ENCODE peak calls at places on chromosome 18, in nine cellular contexts. I is BE2C; H is mucosa of descending colon; F is thoracic aorta; S is CD8-positive, alpha-beta memory T cell; R is GM06990; L is CD8-positive, alpha-beta T cell; A is tibial artery; W is cardiac muscle cell. K is an unnamed sample. For H3K36me3, the result is how much of the 10 kb centered on the place peaks cover.

GRCh38 chr18:23166863-23167531 is 31.7 kb downstream of the CABLES1 start:
- DNase-seq in A (no peak), R (no peak), F (no peak), L (no peak), S (no peak), H (no peak), W (no peak), I (no peak), K (no peak)

GRCh38 chr18:54813305-54813704 is 15.0 kb upstream of the RAB27B start:
- DNase-seq in A (no peak), W (no peak), H (no peak), L (no peak), I (no peak), F (no peak), R (no peak), S (no peak), K (no peak)

GRCh38 chr18:62788891-62789290 is 73.5 kb downstream of the PHLPP1 start:
- DNase-seq in A (no peak), F (no peak), W (no peak), R (no peak), I (no peak), H (no peak), L (no peak), S (no peak), K (no peak)

GRCh38 chr18:63505566-63506335 is 29.0 kb downstream of the SERPINB5 start:
- DNase-seq in I (peak), A (no peak), S (no peak), R (no peak), W (peak), L (no peak), H (no peak), F (no peak), K (no peak)

GRCh38 chr18:48006415-48007175 is 76.1 kb upstream of the SMAD2 start:
- DNase-seq in S (no peak), L (no peak), R (no peak), H (no peak), W (no peak), F (no peak), A (peak), I (no peak), K (no peak)

GRCh38 chr18:76426738-76427305 is 68.2 kb downstream of the ZNF516 start:
- DNase-seq in F (no peak), I (peak), S (no peak), W (peak), L (no peak), A (no peak), R (no peak), H (no peak), K (no peak)

GRCh38 chr18:3103576-3103975 is 90.6 kb upstream of the LPIN2 start:
- DNase-seq in L (no peak), A (no peak), S (no peak), I (peak), F (no peak), R (no peak), H (no peak), W (no peak), K (no peak)

GRCh38 chr18:14924226-14924625 is 176.3 kb downstream of the ANKRD30B start:
- DNase-seq in S (no peak), R (no peak), A (no peak), W (no peak), H (no peak), L (no peak), I (no peak), F (no peak), K (no peak)

GRCh38 chr18:21242141-21243040 is at the start of gene GREB1L:
- DNase-seq in W (peak), H (no peak), F (no peak), S (no peak), A (peak), L (no peak), R (peak), I (peak), K (peak)

GRCh38 chr18:5546660-5547059 is 2.9 kb upstream of the EPB41L3 start:
- DNase-seq in A (no peak), H (no peak), L (no peak), F (no peak), I (no peak), W (peak), S (no peak), R (no peak), K (no peak)

GRCh38 chr18:33596178-33596854 is 18.3 kb downstream of the ASXL3 start:
- DNase-seq in A (no peak), R (no peak), W (no peak), L (no peak), I (no peak), S (no peak), H (no peak), F (no peak), K (no peak)

GRCh38 chr18:23619388-23619873 is 33.1 kb upstream of the NPC1 start:
- DNase-seq in H (no peak), I (no peak), A (no peak), L (no peak), F (no peak), S (no peak), W (peak), R (peak), K (no peak)

GRCh38 chr18:42956287-42956686 is 159.2 kb downstream of the RIT2 start:
- DNase-seq in S (no peak), W (no peak), R (no peak), F (no peak), H (no peak), A (no peak), L (no peak), I (no peak), K (no peak)

GRCh38 chr18:53458944-53459580 is 765.4 kb downstream of the MBD2 start:
- DNase-seq in H (no peak), L (no peak), R (no peak), A (no peak), I (no peak), F (no peak), S (no peak), W (no peak), K (no peak)

DNA sequence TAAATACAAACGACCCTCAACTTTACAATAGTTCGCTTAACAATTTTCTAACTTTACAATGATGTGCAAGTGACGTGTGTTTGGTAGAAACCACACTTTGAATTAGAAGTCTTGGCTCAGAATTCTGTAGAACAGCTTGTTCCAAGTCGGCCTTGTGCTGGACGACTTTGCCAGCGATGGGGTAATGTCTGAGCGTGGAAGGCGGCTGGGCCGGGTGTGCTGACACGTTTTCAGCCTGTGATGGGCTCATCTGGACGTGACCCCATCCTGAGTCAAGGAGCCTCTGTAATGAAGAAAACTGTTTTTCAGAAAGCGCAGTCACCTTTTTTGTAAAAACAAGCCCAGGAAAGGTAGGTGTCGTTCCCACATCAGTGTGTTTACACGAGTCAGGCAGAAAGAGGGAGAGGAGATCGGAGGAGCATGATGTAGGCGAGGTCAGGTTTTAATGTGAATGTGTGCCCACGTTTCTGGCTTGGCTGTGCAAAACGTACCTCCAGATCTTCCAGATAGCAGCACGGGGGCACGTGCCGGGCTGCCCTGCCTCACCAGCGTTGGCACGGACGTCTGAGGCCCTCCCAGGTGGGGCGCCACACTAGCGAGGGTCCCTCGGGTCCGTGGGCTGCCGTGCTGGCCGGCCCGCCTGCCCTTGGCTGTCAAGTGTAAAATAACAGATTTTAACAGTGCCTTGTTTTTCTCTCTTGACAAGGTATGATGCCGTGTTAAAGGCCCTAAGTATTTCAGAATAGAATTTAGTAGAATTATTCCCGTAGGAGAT is 54.6 kb downstream of the CTDP1 start:
- DNase-seq in S (no peak), I (no peak), H (no peak), R (no peak), F (no peak), L (no peak), W (no peak), A (no peak), K (peak)
- H3K36me3 ChIP-seq in S (half or more), I (under half), H (under half), R (under half), F (half or more), L (under half), W (under half), A (half or more), K (under half)

GRCh38 chr18:1522249-1522615 is 617.6 kb downstream of the ADCYAP1 start:
- DNase-seq in R (no peak), W (no peak), F (no peak), L (no peak), I (no peak), S (no peak), H (no peak), A (no peak), K (no peak)
- H3K4me3 ChIP-seq in R (no peak), W (no peak), F (no peak), L (no peak), I (no peak), S (no peak), H (no peak), A (no peak), K (no peak)

GRCh38 chr18:70197844-70198243 is 7.6 kb downstream of the RTTN start:
- DNase-seq in H (no peak), S (no peak), W (no peak), L (no peak), F (no peak), R (no peak), A (no peak), I (no peak), K (no peak)

GRCh38 chr18:70197042-70197441 is 8.4 kb downstream of the RTTN start:
- DNase-seq in W (no peak), R (no peak), A (no peak), F (no peak), H (no peak), L (no peak), I (no peak), S (no peak), K (no peak)

GRCh38 chr18:70195014-70195614 is 10.4 kb downstream of the RTTN start:
- DNase-seq in R (peak), A (no peak), L (no peak), H (no peak), W (peak), S (no peak), F (no peak), I (no peak), K (no peak)

GRCh38 chr18:70195852-70196434 is 9.5 kb downstream of the RTTN start:
- DNase-seq in S (no peak), H (no peak), W (peak), L (no peak), A (no peak), R (no peak), F (no peak), I (peak), K (no peak)

DNA sequence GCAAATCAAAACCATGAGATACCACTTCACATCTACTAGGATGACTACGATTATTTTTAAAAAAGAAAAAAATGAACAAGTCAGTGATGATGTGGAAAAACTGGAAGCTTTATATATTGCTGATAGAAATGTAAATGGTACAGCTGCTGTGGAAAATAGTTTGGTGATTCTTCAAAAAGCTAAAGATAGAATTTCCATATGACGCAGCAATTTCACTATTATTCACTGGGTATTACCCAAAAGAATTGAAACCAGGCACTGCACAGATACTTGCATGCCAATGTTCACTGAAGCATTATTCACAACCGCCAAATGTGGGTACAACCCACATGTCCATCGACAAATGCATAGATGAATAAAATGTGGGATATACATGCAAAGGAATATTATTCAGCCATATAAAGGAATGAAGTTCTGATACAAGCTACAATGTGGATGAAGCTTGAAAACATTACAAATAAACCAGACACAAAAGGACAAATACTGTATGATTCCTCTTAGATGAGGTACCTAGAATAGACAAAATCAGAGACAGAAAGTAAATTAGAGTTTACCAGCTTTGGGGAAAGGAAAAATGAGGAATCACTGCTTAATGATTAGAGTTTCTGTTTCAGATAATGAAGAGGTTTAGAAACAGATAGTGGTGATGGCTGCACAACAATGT is 11.1 kb downstream of the RTTN start:
- DNase-seq in I (no peak), F (no peak), W (no peak), S (no peak), L (no peak), A (no peak), H (no peak), R (peak), K (no peak)
- H3K36me3 ChIP-seq in I (under half), F (under half), W (under half), S (under half), L (under half), A (under half), H (under half), R (under half), K (under half)

GRCh38 chr18:59908790-59909189 is 9.0 kb downstream of the PMAIP1 start:
- DNase-seq in H (no peak), R (no peak), A (no peak), I (no peak), L (no peak), W (no peak), S (no peak), F (no peak), K (no peak)
- H3K4me3 ChIP-seq in H (no peak), R (no peak), A (no peak), I (no peak), L (no peak), W (no peak), S (no peak), F (no peak), K (no peak)

GRCh38 chr18:13103366-13103765 is 112.2 kb downstream of the CEP192 start:
- DNase-seq in H (no peak), A (no peak), R (no peak), L (no peak), S (no peak), I (no peak), W (no peak), F (no peak), K (no peak)
- H3K36me3 ChIP-seq in H (under half), A (half or more), R (under half), L (under half), S (half or more), I (under half), W (under half), F (under half), K (under half)

DNA sequence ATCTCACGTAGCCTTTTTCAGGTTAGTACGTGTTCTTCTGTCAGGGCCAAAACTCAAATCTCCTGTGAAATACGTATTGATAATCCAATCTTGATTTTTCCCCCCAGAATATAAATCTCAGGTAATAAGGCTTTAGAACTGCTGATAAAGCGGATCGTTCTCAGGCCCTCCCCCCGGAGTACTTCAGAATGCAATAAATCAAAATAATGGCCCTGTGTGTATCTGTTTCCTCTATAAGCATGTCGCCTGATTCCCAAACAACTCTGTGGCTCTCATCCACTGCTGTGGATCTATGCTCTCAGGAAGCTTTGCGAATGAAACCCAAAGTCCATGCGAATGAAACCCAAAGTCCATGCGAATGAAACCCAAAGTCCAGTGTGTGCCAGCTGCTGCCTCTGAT is 49.4 kb downstream of the IMPA2 start:
- DNase-seq in A (peak), S (no peak), L (no peak), H (no peak), F (no peak), I (no peak), W (no peak), R (no peak), K (no peak)
- H3K4me3 ChIP-seq in A (no peak), S (no peak), L (no peak), H (no peak), F (no peak), I (no peak), W (no peak), R (no peak), K (no peak)

K was measured in pancreas.